ENCODE peak calls at places on chromosomes 16 and 17, in ten cellular contexts. W, K, Q, G, B, E, N, C, R and F are unnamed samples.

GRCh38 chr17:33889079-33889478 is 366.0 kb upstream of the CCL2 start:
- DNase-seq in W (no peak), K (no peak), Q (no peak), G (no peak), B (no peak), E (no peak), N (no peak), C (no peak), R (no peak), F (no peak)

GRCh38 chr17:80524150-80524712 is 20.4 kb upstream of the RPTOR start:
- DNase-seq in W (no peak), K (no peak), Q (no peak), G (no peak), B (no peak), E (no peak), N (no peak), C (no peak), R (no peak), F (no peak)

GRCh38 chr17:40358323-40359038 is 6.1 kb downstream of the GJD3 start:
- DNase-seq in W (peak), K (no peak), Q (peak), G (peak), B (peak), E (peak), N (peak), C (peak), R (peak), F (peak)

GRCh38 chr16:77660311-77660710 is 62.0 kb upstream of the NUDT7 start:
- DNase-seq in W (peak), K (no peak), Q (no peak), G (no peak), B (peak), E (peak), N (no peak), C (peak), R (no peak), F (no peak)

GRCh38 chr17:57916925-57917858 is 38.0 kb downstream of the CUEDC1 start:
- DNase-seq in W (no peak), K (no peak), Q (no peak), G (no peak), B (no peak), E (peak), N (no peak), C (no peak), R (peak), F (no peak)

GRCh38 chr17:7982171-7982570 is 20.2 kb upstream of the GUCY2D start:
- DNase-seq in W (no peak), K (no peak), Q (peak), G (no peak), B (peak), E (peak), N (no peak), C (peak), R (no peak), F (no peak)

GRCh38 chr16:79018952-79019506 is 581.5 kb downstream of the MAF start:
- DNase-seq in W (no peak), K (no peak), Q (no peak), G (no peak), B (no peak), E (no peak), N (no peak), C (no peak), R (no peak), F (no peak)

GRCh38 chr17:75850928-75851692 is 4.0 kb downstream of the WBP2 start:
- DNase-seq in W (no peak), K (no peak), Q (no peak), G (no peak), B (no peak), E (no peak), N (no peak), C (no peak), R (no peak), F (no peak)

GRCh38 chr16:20900299-20901067 is at the start of the genes DCUN1D3 and LYRM1:
- DNase-seq in W (peak), K (peak), Q (peak), G (peak), B (peak), E (peak), N (peak), C (peak), R (peak), F (peak)

GRCh38 chr16:29806641-29807425 is 504 bp downstream of the MAZ start:
- DNase-seq in W (peak), K (no peak), Q (no peak), G (peak), B (peak), E (peak), N (no peak), C (peak), R (peak), F (peak)

GRCh38 chr16:56115817-56116576 is 75.3 kb upstream of the GNAO1 start:
- DNase-seq in W (no peak), K (no peak), Q (no peak), G (no peak), B (no peak), E (no peak), N (no peak), C (no peak), R (no peak), F (no peak)

GRCh38 chr17:57595942-57596695 is 149.0 kb downstream of the CCDC182 start:
- DNase-seq in W (peak), K (no peak), Q (no peak), G (no peak), B (no peak), E (no peak), N (no peak), C (no peak), R (no peak), F (no peak)

GRCh38 chr17:30368896-30369720 is 9.6 kb upstream of the CPD start:
- DNase-seq in W (no peak), K (no peak), Q (no peak), G (peak), B (no peak), E (no peak), N (no peak), C (no peak), R (no peak), F (no peak)

GRCh38 chr16:48118841-48119240 is 37.0 kb downstream of the ABCC12 start:
- DNase-seq in W (no peak), K (no peak), Q (no peak), G (no peak), B (no peak), E (no peak), N (no peak), C (no peak), R (no peak), F (no peak)

GRCh38 chr16:56191807-56192643 is 736 bp downstream of the GNAO1 start:
- DNase-seq in W (no peak), K (no peak), Q (no peak), G (no peak), B (no peak), E (no peak), N (no peak), C (peak), R (no peak), F (no peak)

GRCh38 chr17:75521951-75522727 is 3.4 kb upstream of the LLGL2 start:
- DNase-seq in W (no peak), K (no peak), Q (no peak), G (no peak), B (no peak), E (no peak), N (no peak), C (no peak), R (no peak), F (no peak)

GRCh38 chr17:74768069-74768762 is 7.9 kb downstream of the NAT9 start:
- DNase-seq in W (no peak), K (no peak), Q (peak), G (peak), B (peak), E (peak), N (no peak), C (peak), R (peak), F (peak)

GRCh38 chr16:28912558-28912957 is 12.5 kb downstream of the RABEP2 start:
- DNase-seq in W (no peak), K (no peak), Q (no peak), G (no peak), B (no peak), E (no peak), N (no peak), C (no peak), R (no peak), F (no peak)

GRCh38 chr17:8741771-8742170 is 2.9 kb downstream of the CCDC42 start:
- DNase-seq in W (no peak), K (no peak), Q (no peak), G (no peak), B (no peak), E (no peak), N (no peak), C (no peak), R (no peak), F (no peak)

DNA sequence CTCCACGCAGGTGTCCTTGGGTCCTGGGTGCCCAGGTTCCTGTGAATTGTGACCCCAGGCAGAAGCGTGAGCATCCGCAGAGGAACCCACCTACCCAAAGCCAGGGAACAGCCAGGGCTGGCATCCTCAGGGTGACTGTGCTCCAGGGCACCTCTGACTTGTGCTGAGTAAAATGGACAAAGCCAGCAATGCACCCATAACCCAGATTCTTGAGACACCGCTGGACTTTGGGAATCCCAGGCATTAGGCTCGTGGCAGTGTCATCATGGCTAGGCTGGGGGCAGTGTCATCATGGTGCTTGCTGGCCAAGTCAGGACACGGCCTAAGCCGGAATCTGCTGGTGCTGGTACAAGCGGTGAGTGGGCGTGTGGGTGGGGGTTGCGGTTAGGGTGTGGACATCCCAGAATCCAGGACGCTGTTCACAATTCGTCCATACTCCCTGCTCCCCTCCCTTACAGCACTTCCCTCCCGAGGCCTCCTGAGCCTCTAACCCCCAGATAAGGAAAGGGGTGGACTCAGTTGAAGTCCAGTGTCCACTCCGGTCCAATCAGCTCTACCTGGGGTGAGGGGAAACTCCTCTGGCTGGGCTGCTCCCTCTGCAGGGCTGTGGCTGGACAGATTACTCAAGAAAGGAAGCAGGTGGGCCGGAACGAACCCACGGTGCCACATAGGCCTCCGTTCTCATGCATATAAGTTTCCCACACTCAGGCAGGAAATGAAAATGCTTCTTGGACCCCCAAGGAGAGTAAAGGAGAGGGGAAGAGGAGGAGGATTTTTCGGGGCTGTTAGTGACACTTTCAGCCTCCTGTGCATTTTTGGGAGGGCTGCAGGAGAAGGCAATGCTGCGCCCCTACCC is 138.9 kb downstream of the SEC14L1 start:
- DNase-seq in W (peak), K (no peak), Q (no peak), G (no peak), B (peak), E (peak), N (no peak), C (no peak), R (no peak), F (no peak)
- TF ChIP-seq CTCF in W (no peak), K (no peak), Q (no peak), G (no peak), B (no peak), E (no peak), N (no peak), C (no peak), R (no peak), F (no peak)

GRCh38 chr17:72724375-72724774 is 368.1 kb downstream of the SLC39A11 start:
- DNase-seq in W (no peak), K (no peak), Q (peak), G (no peak), B (peak), E (no peak), N (no peak), C (peak), R (no peak), F (no peak)

GRCh38 chr17:72730091-72730490 is 362.4 kb downstream of the SLC39A11 start:
- DNase-seq in W (no peak), K (no peak), Q (no peak), G (no peak), B (no peak), E (peak), N (no peak), C (no peak), R (no peak), F (no peak)

GRCh38 chr17:72725432-72726068 is 366.9 kb downstream of the SLC39A11 start:
- DNase-seq in W (peak), K (no peak), Q (peak), G (peak), B (peak), E (peak), N (no peak), C (peak), R (peak), F (no peak)

GRCh38 chr17:72726936-72727335 is 365.6 kb downstream of the SLC39A11 start:
- DNase-seq in W (no peak), K (no peak), Q (no peak), G (no peak), B (no peak), E (peak), N (no peak), C (no peak), R (no peak), F (no peak)
- TF ChIP-seq CTCF in W (no peak), K (no peak), Q (no peak), G (no peak), B (no peak), E (no peak), N (no peak), C (no peak), R (no peak), F (no peak)

DNA sequence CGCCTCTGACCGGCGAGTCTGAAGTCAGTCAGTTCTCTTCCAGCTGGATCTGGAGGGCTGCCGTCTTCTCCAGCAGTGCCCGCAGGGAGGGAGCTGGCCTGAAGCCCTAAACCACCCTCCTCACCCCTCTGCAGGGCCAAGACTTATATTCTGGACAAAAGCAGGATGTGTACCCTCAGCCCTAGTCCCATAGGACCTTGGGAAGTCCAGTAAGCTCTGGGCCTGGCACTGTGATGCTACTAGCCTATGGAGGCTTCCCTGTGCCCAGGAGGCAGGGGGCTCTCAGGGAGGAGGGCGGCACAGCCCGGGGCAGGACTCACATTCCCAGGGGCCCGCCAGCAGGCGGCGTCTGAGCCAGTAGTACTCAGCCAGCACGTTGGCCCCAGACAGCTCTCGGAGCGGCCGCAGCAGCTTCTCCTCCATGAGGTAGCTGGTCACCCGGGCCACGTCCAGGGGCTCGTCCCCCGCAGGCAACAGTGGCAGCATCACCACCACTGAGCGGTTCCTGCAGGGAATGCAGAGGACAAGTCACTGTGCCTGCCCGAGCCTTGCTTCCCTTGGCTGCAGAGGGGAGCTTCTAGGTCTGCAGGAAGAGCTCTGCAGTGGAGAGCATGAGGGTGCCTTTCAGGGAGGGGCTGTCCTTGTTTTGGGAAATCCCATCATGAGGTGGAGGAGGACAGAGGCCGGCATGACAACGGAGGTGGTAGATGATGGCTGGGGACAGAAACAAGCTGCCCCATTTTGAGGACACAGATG is 41.7 kb downstream of the RMI2 start:
- DNase-seq in W (peak), K (no peak), Q (no peak), G (no peak), B (no peak), E (no peak), N (no peak), C (peak), R (no peak), F (peak)
- TF ChIP-seq CTCF in W (peak), K (peak), Q (peak), G (no peak), B (peak), E (peak), N (no peak), C (peak), R (peak), F (no peak)

GRCh38 chr17:81809556-81809998 is 5.6 kb downstream of the GCGR start:
- DNase-seq in W (no peak), K (no peak), Q (no peak), G (no peak), B (no peak), E (no peak), N (no peak), C (no peak), R (no peak), F (no peak)

GRCh38 chr17:81807839-81808238 is 3.9 kb downstream of the GCGR start:
- DNase-seq in W (no peak), K (no peak), Q (no peak), G (no peak), B (no peak), E (peak), N (no peak), C (no peak), R (no peak), F (peak)

GRCh38 chr17:81810476-81810875 is 6.5 kb downstream of the GCGR start:
- DNase-seq in W (no peak), K (no peak), Q (no peak), G (no peak), B (no peak), E (no peak), N (no peak), C (no peak), R (no peak), F (peak)

GRCh38 chr17:81807210-81807719 is 3.3 kb downstream of the GCGR start:
- DNase-seq in W (no peak), K (no peak), Q (no peak), G (no peak), B (no peak), E (no peak), N (no peak), C (no peak), R (no peak), F (no peak)

DNA sequence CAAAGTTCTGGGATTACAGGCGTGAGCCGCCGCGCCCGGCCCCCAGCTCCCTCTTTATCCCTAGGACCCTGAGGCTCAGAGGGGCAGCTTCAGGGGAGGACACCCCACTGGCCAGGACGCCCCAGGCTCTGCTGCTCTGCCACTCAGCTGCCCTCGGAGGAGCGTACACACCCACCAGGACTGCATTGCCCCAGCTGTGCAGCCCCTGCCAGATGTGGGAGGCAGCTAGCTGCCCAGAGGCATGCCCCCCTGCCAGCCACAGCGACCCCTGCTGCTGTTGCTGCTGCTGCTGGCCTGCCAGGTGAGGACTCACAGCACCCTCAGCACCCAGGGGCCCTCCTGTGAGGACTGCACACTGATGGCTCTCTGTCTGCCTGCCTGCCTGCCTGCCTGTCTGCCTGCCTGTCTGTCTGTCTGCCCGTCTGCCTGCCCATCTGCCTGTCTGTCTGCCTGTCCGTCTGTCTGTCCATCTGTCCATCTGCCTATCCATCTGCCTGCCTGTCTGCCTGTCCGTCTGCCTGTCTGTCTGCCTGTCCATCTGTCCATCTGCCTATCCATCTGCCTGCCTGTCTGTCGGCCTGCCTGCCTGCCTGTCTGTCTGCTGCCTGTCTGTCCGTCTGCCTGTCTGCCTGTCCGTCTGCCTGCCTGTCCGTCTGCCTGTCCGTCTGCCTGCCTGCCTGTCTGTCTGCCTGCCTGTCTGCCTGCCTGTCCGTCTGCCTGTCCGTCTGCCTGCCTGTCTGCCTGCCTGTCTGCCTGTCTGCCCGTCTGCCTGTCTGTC is 5.0 kb downstream of the GCGR start:
- DNase-seq in W (no peak), K (no peak), Q (no peak), G (no peak), B (no peak), E (no peak), N (no peak), C (no peak), R (no peak), F (peak)
- TF ChIP-seq CTCF in W (no peak), K (peak), Q (no peak), G (no peak), B (no peak), E (no peak), N (no peak), C (no peak), R (no peak), F (no peak)